ENCODE peak calls at places on chromosomes 12 and 14, in seven cellular contexts. X, Y, L, P, M, R and C are unnamed samples.

GRCh38 chr12:123801573-123802178 is 39.6 kb downstream of the DNAH10 start:
- DNase-seq in X (peak), R (no peak), L (peak), Y (no peak), M (no peak), P (no peak), C (no peak)

GRCh38 chr14:103066399-103066798 is 9.1 kb upstream of the CDC42BPB start:
- DNase-seq in Y (no peak), R (peak), X (peak), L (peak), P (no peak), M (no peak), C (no peak)

GRCh38 chr14:59377485-59377884 is 87.7 kb downstream of the GPR135 start:
- DNase-seq in R (no peak), P (no peak), X (no peak), M (no peak), L (no peak), Y (no peak), C (no peak)

GRCh38 chr12:49092086-49092815 is 2.4 kb downstream of the DHH start:
- DNase-seq in R (peak), P (no peak), X (peak), L (peak), M (no peak), Y (no peak), C (peak)

GRCh38 chr14:70317969-70318634 is 41.4 kb downstream of the COX16 start:
- DNase-seq in Y (no peak), X (peak), L (peak), M (no peak), P (no peak), R (no peak), C (no peak)

GRCh38 chr14:62743569-62743968 is 301.7 kb downstream of the KCNH5 start:
- DNase-seq in L (no peak), P (no peak), Y (no peak), R (no peak), X (no peak), M (no peak), C (no peak)

GRCh38 chr14:81193924-81194633 is 26.7 kb downstream of the GTF2A1 start:
- DNase-seq in M (no peak), Y (no peak), X (no peak), P (no peak), L (no peak), R (no peak), C (no peak)

GRCh38 chr12:110355080-110355479 is 48.4 kb downstream of the ANAPC7 start:
- DNase-seq in P (no peak), M (no peak), Y (no peak), X (no peak), R (no peak), L (no peak), C (no peak)

GRCh38 chr12:39846971-39847661 is 227.5 kb upstream of the ABCD2 start:
- DNase-seq in X (peak), L (no peak), R (no peak), M (no peak), P (no peak), Y (no peak), C (no peak)

GRCh38 chr14:104732931-104733681 is 9.1 kb downstream of the ADSS1 start:
- DNase-seq in L (no peak), R (no peak), Y (no peak), M (no peak), P (peak), X (no peak), C (no peak)

GRCh38 chr12:102197789-102198188 is at the start of gene PMCH:
- DNase-seq in P (no peak), R (no peak), Y (no peak), L (peak), X (peak), M (peak), C (peak)

GRCh38 chr12:127293507-127294310 is 973.3 kb upstream of the TMEM132C start:
- DNase-seq in P (no peak), L (no peak), M (no peak), X (peak), Y (no peak), R (peak), C (no peak)

GRCh38 chr12:72271741-72272661 is at the start of gene TRHDE:
- DNase-seq in L (peak), R (peak), X (peak), P (no peak), M (no peak), Y (no peak), C (peak)

GRCh38 chr12:79597910-79598309 is 92.9 kb downstream of the PAWR start:
- DNase-seq in R (no peak), P (no peak), M (no peak), X (no peak), L (no peak), Y (no peak), C (no peak)

GRCh38 chr14:39185256-39186049 is 10.4 kb downstream of the PNN start:
- DNase-seq in R (no peak), X (no peak), P (no peak), M (no peak), L (no peak), Y (no peak), C (no peak)

GRCh38 chr12:120677765-120678473 is 9.0 kb upstream of the MLEC start:
- DNase-seq in Y (no peak), L (peak), R (peak), X (peak), M (peak), P (no peak), C (peak)

GRCh38 chr12:76460807-76461206 is 98.8 kb downstream of the OSBPL8 start:
- DNase-seq in M (no peak), X (no peak), R (no peak), Y (no peak), L (no peak), P (no peak), C (no peak)

GRCh38 chr12:104966677-104967076 is 8.6 kb upstream of the SLC41A2 start:
- DNase-seq in R (no peak), P (no peak), X (no peak), L (no peak), Y (no peak), M (peak), C (peak)

GRCh38 chr14:76759589-76759988 is 1.7 kb upstream of the VASH1 start:
- DNase-seq in P (no peak), X (no peak), M (no peak), Y (no peak), L (no peak), R (peak), C (no peak)

GRCh38 chr14:100652739-100653138 is 65.5 kb upstream of the BEGAIN start:
- DNase-seq in X (no peak), L (no peak), Y (no peak), M (no peak), R (no peak), P (no peak), C (no peak)

GRCh38 chr14:100651999-100652508 is 64.8 kb upstream of the BEGAIN start:
- DNase-seq in M (no peak), X (no peak), L (no peak), P (no peak), R (no peak), Y (no peak), C (no peak)

GRCh38 chr14:100654814-100655795 is 67.9 kb upstream of the BEGAIN start:
- DNase-seq in M (no peak), X (no peak), P (peak), L (no peak), Y (no peak), R (no peak), C (peak)

GRCh38 chr14:100653409-100653808 is 66.2 kb upstream of the BEGAIN start:
- DNase-seq in P (no peak), M (no peak), L (no peak), Y (no peak), R (no peak), X (no peak), C (no peak)

GRCh38 chr14:100654025-100654813 is 67.0 kb upstream of the BEGAIN start:
- DNase-seq in L (no peak), X (no peak), P (no peak), R (no peak), M (no peak), Y (no peak), C (no peak)
- H3K4me3 ChIP-seq in L (no peak), X (no peak), P (no peak), R (no peak), M (no peak), Y (no peak), C (no peak)

DNA sequence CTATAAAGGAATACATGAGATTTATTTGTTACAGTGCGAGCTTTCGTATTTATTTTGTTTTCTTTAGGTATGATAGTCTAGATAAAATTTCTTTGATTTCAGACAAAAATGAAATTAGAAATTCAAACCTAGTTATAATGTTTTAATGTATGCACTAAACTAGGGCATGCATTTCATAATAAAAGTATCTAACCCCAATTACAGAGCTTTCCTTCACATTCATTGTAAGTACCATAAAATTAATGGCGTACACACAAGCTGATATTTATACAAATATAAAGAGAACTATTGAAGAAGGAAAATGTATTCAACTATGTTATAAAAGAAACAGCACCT is 120.2 kb downstream of the GXYLT1 start:
- DNase-seq in Y (no peak), X (no peak), M (no peak), L (no peak), R (no peak), P (no peak), C (no peak)
- TF ChIP-seq CTCF in Y (no peak), X (no peak), M (no peak), L (no peak), R (no peak), P (no peak), C (no peak)

GRCh38 chr12:31650927-31651326 is 8.6 kb upstream of the ETFBKMT start:
- DNase-seq in X (peak), P (no peak), R (no peak), M (no peak), L (no peak), Y (no peak), C (no peak)
- H3K4me3 ChIP-seq in X (peak), P (no peak), R (no peak), M (no peak), L (no peak), Y (no peak), C (no peak)

GRCh38 chr14:100417466-100417865 is 94.3 kb downstream of the SLC25A47 start:
- DNase-seq in L (peak), Y (peak), M (no peak), P (no peak), X (peak), R (no peak), C (no peak)
- TF ChIP-seq CTCF in L (peak), Y (peak), M (peak), P (peak), X (peak), R (no peak), C (no peak)